ENCODE peak calls at places on chromosomes 12 and 14, in ten cellular contexts. H is CD4-positive, alpha-beta T cell; E is lung; V is endodermal cell; C is lower lobe of right lung; Y is HL-60; G is IMR-90; O is endothelial cell of umbilical vein; L is ovary; M is AG04449. S is an unnamed sample.

GRCh38 chr12:57238854-57239554 is 9.5 kb downstream of the SHMT2 start:
- DNase-seq in H (peak), E (peak), V (peak), C (peak), Y (peak), G (peak), O (peak), L (peak), M (no peak), S (peak)

GRCh38 chr14:104678346-104678745 is 11.1 kb upstream of the INF2 start:
- DNase-seq in H (no peak), E (no peak), V (peak), C (peak), Y (no peak), G (peak), O (no peak), L (peak), M (no peak), S (no peak)

GRCh38 chr14:79967453-79967852 is 243.9 kb downstream of the DIO2 start:
- DNase-seq in H (no peak), E (no peak), V (no peak), C (no peak), Y (no peak), G (peak), O (no peak), L (no peak), M (no peak), S (no peak)

GRCh38 chr12:26523708-26524150 is 309.3 kb downstream of the ITPR2 start:
- DNase-seq in H (no peak), E (peak), V (no peak), C (peak), Y (peak), G (peak), O (peak), L (peak), M (peak), S (peak)

GRCh38 chr14:97713023-97713422 is 915.8 kb downstream of the VRK1 start:
- DNase-seq in H (no peak), E (no peak), V (no peak), C (no peak), Y (no peak), G (no peak), O (no peak), L (no peak), M (no peak), S (no peak)

GRCh38 chr12:121167232-121167820 is 34.6 kb downstream of the P2RX7 start:
- DNase-seq in H (no peak), E (no peak), V (no peak), C (no peak), Y (no peak), G (no peak), O (no peak), L (no peak), M (no peak), S (no peak)

GRCh38 chr14:65224799-65225198 is 122.5 kb upstream of the MAX start:
- DNase-seq in H (no peak), E (no peak), V (no peak), C (no peak), Y (no peak), G (no peak), O (no peak), L (no peak), M (no peak), S (no peak)

GRCh38 chr12:64042901-64043300 is 179.2 kb downstream of the KICS2 start:
- DNase-seq in H (no peak), E (no peak), V (no peak), C (no peak), Y (no peak), G (peak), O (no peak), L (no peak), M (peak), S (no peak)

GRCh38 chr14:64663174-64663573 is 41.0 kb upstream of the PLEKHG3 start:
- DNase-seq in H (no peak), E (no peak), V (no peak), C (no peak), Y (no peak), G (peak), O (peak), L (no peak), M (no peak), S (no peak)

GRCh38 chr12:89461649-89462612 is 62.7 kb downstream of the GALNT4 start:
- DNase-seq in H (no peak), E (no peak), V (no peak), C (no peak), Y (no peak), G (peak), O (peak), L (no peak), M (no peak), S (no peak)

GRCh38 chr12:67541625-67541991 is 106.9 kb upstream of the DYRK2 start:
- DNase-seq in H (no peak), E (no peak), V (no peak), C (no peak), Y (no peak), G (no peak), O (no peak), L (no peak), M (no peak), S (no peak)

GRCh38 chr12:132228535-132229422 is 84.5 kb downstream of the NOC4L start:
- DNase-seq in H (no peak), E (no peak), V (no peak), C (no peak), Y (no peak), G (no peak), O (no peak), L (no peak), M (no peak), S (no peak)

GRCh38 chr12:132229423-132229760 is 85.1 kb downstream of the NOC4L start:
- DNase-seq in H (no peak), E (no peak), V (no peak), C (no peak), Y (no peak), G (no peak), O (no peak), L (no peak), M (no peak), S (no peak)

GRCh38 chr12:132227156-132227555 is 82.9 kb downstream of the NOC4L start:
- DNase-seq in H (no peak), E (no peak), V (no peak), C (no peak), Y (no peak), G (no peak), O (no peak), L (no peak), M (no peak), S (no peak)

GRCh38 chr12:132226604-132227003 is 82.3 kb downstream of the NOC4L start:
- DNase-seq in H (no peak), E (no peak), V (no peak), C (no peak), Y (no peak), G (no peak), O (no peak), L (no peak), M (no peak), S (no peak)

GRCh38 chr12:132227782-132228417 is 83.6 kb downstream of the NOC4L start:
- DNase-seq in H (no peak), E (no peak), V (no peak), C (no peak), Y (no peak), G (no peak), O (no peak), L (no peak), M (no peak), S (no peak)
- TF ChIP-seq CTCF in H (no peak), E (no peak), V (no peak), C (no peak), Y (no peak), G (no peak), O (no peak), L (no peak), M (no peak), S (no peak)

DNA sequence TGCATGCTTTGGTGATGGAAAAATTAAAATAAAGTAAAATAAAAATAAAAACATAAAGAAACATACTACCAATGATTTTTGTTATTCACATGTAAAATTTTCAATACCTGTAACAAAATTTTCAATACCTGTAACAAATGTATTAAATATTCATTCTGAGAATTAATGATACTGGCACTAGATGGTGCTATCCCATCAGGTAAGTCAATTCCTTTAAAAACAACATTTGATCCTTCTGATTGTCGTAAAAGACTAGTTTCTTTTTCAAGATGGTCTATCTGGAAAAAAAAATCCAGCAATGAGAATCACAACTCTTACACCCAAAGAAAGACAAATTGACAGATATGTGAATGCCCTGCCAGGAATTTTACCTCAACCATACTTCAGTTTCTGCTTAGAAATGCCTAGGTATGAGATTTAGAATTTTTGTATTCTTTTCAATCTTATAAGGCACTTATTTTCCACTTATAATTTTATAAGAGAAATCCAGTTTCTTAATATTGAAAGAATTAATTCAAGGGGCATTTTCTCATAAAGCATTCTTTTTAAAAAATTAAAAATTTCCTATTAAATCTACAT is 30.7 kb downstream of the CEP290 start:
- DNase-seq in H (no peak), E (no peak), V (no peak), C (no peak), Y (peak), G (peak), O (peak), L (no peak), M (no peak), S (no peak)
- TF ChIP-seq CTCF in H (peak), E (peak), V (peak), C (peak), Y (no peak), G (peak), O (no peak), L (no peak), M (no peak), S (peak)

DNA sequence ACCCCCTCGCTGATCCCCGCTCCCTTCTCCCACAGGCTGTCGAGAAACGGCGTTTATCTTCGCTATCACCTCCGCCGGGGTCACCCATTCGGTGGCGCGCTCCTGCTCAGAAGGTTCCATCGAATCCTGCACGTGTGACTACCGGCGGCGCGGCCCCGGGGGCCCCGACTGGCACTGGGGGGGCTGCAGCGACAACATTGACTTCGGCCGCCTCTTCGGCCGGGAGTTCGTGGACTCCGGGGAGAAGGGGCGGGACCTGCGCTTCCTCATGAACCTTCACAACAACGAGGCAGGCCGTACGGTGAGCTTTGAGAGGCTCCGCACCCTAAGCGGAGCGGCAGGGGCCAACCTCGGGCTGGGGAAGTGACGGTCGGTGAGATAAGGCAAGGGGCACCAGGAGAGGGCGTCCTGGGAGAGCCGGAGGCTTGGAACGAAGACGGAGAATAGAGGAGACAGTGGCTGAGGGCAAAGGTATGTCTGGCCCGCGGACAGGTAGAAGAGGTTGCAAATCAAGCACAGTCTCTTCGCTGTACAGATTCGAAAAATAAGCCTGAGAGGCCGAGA is 2.3 kb downstream of the WNT1 start:
- DNase-seq in H (no peak), E (no peak), V (peak), C (peak), Y (no peak), G (no peak), O (no peak), L (no peak), M (no peak), S (no peak)
- TF ChIP-seq CTCF in H (no peak), E (no peak), V (peak), C (no peak), Y (no peak), G (no peak), O (no peak), L (no peak), M (peak), S (no peak)

DNA sequence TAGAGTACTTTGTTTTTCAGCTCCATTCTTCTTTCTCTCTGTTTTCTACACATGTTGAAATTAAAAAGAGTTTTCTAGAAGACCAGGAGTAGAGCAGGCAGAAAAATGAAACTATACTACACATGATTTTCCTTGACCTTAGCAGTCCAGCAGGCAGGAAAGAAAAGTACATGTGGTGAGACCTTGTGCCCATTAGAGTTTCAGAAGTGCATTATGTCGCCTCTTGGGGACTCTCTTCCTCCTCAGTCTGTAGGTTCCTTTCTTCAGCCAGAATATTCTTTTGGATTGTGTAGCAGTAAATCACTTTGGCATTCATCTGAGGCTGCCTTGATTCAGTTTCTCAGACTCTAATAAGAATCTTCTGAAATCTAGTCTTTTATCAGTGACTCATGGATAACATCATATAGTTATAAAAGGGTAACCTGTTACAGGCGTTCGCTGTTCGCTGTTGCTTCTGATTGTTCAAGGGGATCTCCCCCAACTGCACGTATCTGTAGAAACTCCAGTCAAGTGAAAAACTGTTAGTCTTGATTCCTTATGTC is 161.8 kb downstream of the ANO4 start:
- DNase-seq in H (no peak), E (no peak), V (no peak), C (no peak), Y (no peak), G (peak), O (no peak), L (no peak), M (no peak), S (no peak)
- TF ChIP-seq CTCF in H (no peak), E (no peak), V (no peak), C (no peak), Y (no peak), G (no peak), O (no peak), L (no peak), M (no peak), S (no peak)